ENCODE peak calls at places on chromosome 2, in four cellular contexts. One of them, this sample, is unnamed.

GRCh38 chr2:227183657-227184367 is 19.4 kb downstream of the COL4A3 start:
- DNase-seq in T-helper 17 cell: no peak
- DNase-seq in HL-60: no peak
- DNase-seq in RWPE1: no peak
- DNase-seq in this sample: no peak

GRCh38 chr2:215540646-215541045 is 104.8 kb upstream of the FN1 start:
- DNase-seq in T-helper 17 cell: no peak
- DNase-seq in HL-60: no peak
- DNase-seq in RWPE1: peak
- DNase-seq in this sample: no peak

GRCh38 chr2:118858485-118859156 is 11.2 kb upstream of the EN1 start:
- DNase-seq in T-helper 17 cell: no peak
- DNase-seq in HL-60: no peak
- DNase-seq in RWPE1: no peak
- DNase-seq in this sample: no peak

GRCh38 chr2:71277159-71277498 is 50.2 kb upstream of the PAIP2B start:
- DNase-seq in T-helper 17 cell: no peak
- DNase-seq in HL-60: no peak
- DNase-seq in RWPE1: no peak
- DNase-seq in this sample: no peak

GRCh38 chr2:218658671-218659257 is 659 bp downstream of the ZNF142 start:
- DNase-seq in T-helper 17 cell: no peak
- DNase-seq in HL-60: peak
- DNase-seq in RWPE1: peak
- DNase-seq in this sample: no peak

GRCh38 chr2:176638167-176639015 is 369.1 kb downstream of the MTX2 start:
- DNase-seq in T-helper 17 cell: peak
- DNase-seq in HL-60: peak
- DNase-seq in RWPE1: peak
- DNase-seq in this sample: peak

GRCh38 chr2:173157894-173158293 is 82.2 kb downstream of the MAP3K20 start:
- DNase-seq in T-helper 17 cell: no peak
- DNase-seq in HL-60: no peak
- DNase-seq in RWPE1: no peak
- DNase-seq in this sample: no peak

GRCh38 chr2:204425821-204426220 is 119.5 kb upstream of the PARD3B start:
- DNase-seq in T-helper 17 cell: no peak
- DNase-seq in HL-60: no peak
- DNase-seq in RWPE1: no peak
- DNase-seq in this sample: no peak

GRCh38 chr2:221750317-221750716 is 178.2 kb upstream of the EPHA4 start:
- DNase-seq in T-helper 17 cell: no peak
- DNase-seq in HL-60: no peak
- DNase-seq in RWPE1: no peak
- DNase-seq in this sample: no peak

GRCh38 chr2:173511357-173511756 is 156.7 kb downstream of the CDCA7 start:
- DNase-seq in T-helper 17 cell: no peak
- DNase-seq in HL-60: no peak
- DNase-seq in RWPE1: no peak
- DNase-seq in this sample: no peak

GRCh38 chr2:147829106-147829505 is 15.7 kb upstream of the ACVR2A start:
- DNase-seq in T-helper 17 cell: no peak
- DNase-seq in HL-60: no peak
- DNase-seq in RWPE1: peak
- DNase-seq in this sample: no peak

GRCh38 chr2:66897676-66898280 is 462.9 kb downstream of the MEIS1 start:
- DNase-seq in T-helper 17 cell: no peak
- DNase-seq in HL-60: no peak
- DNase-seq in RWPE1: no peak
- DNase-seq in this sample: no peak

GRCh38 chr2:133721155-133721554 is 152.9 kb upstream of the NCKAP5 start:
- DNase-seq in T-helper 17 cell: no peak
- DNase-seq in HL-60: no peak
- DNase-seq in RWPE1: no peak
- DNase-seq in this sample: no peak

GRCh38 chr2:100747551-100747950 is 72.4 kb upstream of the NPAS2 start:
- DNase-seq in T-helper 17 cell: no peak
- DNase-seq in HL-60: no peak
- DNase-seq in RWPE1: no peak
- DNase-seq in this sample: no peak

GRCh38 chr2:233556756-233557736 is 9.5 kb downstream of the USP40 start:
- DNase-seq in T-helper 17 cell: no peak
- DNase-seq in HL-60: peak
- DNase-seq in RWPE1: peak
- DNase-seq in this sample: no peak

GRCh38 chr2:42844901-42845685 is 52.7 kb upstream of the HAAO start:
- DNase-seq in T-helper 17 cell: no peak
- DNase-seq in HL-60: no peak
- DNase-seq in RWPE1: no peak
- DNase-seq in this sample: no peak

GRCh38 chr2:240300840-240301239 is 134.6 kb upstream of the GPC1 start:
- DNase-seq in T-helper 17 cell: no peak
- DNase-seq in HL-60: no peak
- DNase-seq in RWPE1: no peak
- DNase-seq in this sample: no peak

GRCh38 chr2:119711352-119711751 is 32.4 kb downstream of the TMEM177 start:
- DNase-seq in T-helper 17 cell: no peak
- DNase-seq in HL-60: no peak
- DNase-seq in RWPE1: no peak
- DNase-seq in this sample: no peak

GRCh38 chr2:88959480-88960204 is 268.2 kb downstream of the RPIA start:
- DNase-seq in T-helper 17 cell: no peak
- DNase-seq in HL-60: no peak
- DNase-seq in RWPE1: peak
- DNase-seq in this sample: no peak

GRCh38 chr2:171141320-171141719 is 19.4 kb downstream of the TLK1 start:
- DNase-seq in T-helper 17 cell: no peak
- DNase-seq in HL-60: no peak
- DNase-seq in RWPE1: no peak
- DNase-seq in this sample: no peak

GRCh38 chr2:73020657-73021370 is 50.7 kb downstream of the SFXN5 start:
- DNase-seq in T-helper 17 cell: no peak
- DNase-seq in HL-60: no peak
- DNase-seq in RWPE1: no peak
- DNase-seq in this sample: no peak

GRCh38 chr2:207160115-207160514 is 5.6 kb downstream of the KLF7 start:
- DNase-seq in T-helper 17 cell: no peak
- DNase-seq in HL-60: no peak
- DNase-seq in RWPE1: no peak
- DNase-seq in this sample: no peak

GRCh38 chr2:74573747-74574562 is 19.4 kb downstream of the DOK1 start:
- DNase-seq in T-helper 17 cell: no peak
- DNase-seq in HL-60: peak
- DNase-seq in RWPE1: peak
- DNase-seq in this sample: no peak

GRCh38 chr2:50116096-50116495 is 915.8 kb downstream of the NRXN1 start:
- DNase-seq in T-helper 17 cell: no peak
- DNase-seq in HL-60: no peak
- DNase-seq in RWPE1: no peak
- DNase-seq in this sample: no peak

GRCh38 chr2:23037596-23037995 is 347.4 kb upstream of the KLHL29 start:
- DNase-seq in T-helper 17 cell: no peak
- DNase-seq in HL-60: no peak
- DNase-seq in RWPE1: no peak
- DNase-seq in this sample: no peak

GRCh38 chr2:112812318-112813042 is 24.1 kb downstream of the IL1B start:
- DNase-seq in T-helper 17 cell: no peak
- DNase-seq in HL-60: no peak
- DNase-seq in RWPE1: peak
- DNase-seq in this sample: no peak

GRCh38 chr2:96866986-96867755 is 2.7 kb downstream of the SEMA4C start:
- DNase-seq in T-helper 17 cell: no peak
- DNase-seq in HL-60: no peak
- DNase-seq in RWPE1: no peak
- DNase-seq in this sample: no peak

GRCh38 chr2:46520108-46520507 is 40.7 kb downstream of the TMEM247 start:
- DNase-seq in T-helper 17 cell: no peak
- DNase-seq in HL-60: no peak
- DNase-seq in RWPE1: no peak
- DNase-seq in this sample: no peak

GRCh38 chr2:241963223-241963622 is 93.7 kb downstream of the RTP5 start:
- DNase-seq in T-helper 17 cell: no peak
- DNase-seq in HL-60: no peak
- DNase-seq in RWPE1: no peak
- DNase-seq in this sample: no peak

GRCh38 chr2:74585406-74586182 is 31.1 kb downstream of the DOK1 start:
- DNase-seq in T-helper 17 cell: no peak
- DNase-seq in HL-60: peak
- DNase-seq in RWPE1: no peak
- DNase-seq in this sample: no peak

GRCh38 chr2:23351388-23352141 is 33.4 kb upstream of the KLHL29 start:
- DNase-seq in T-helper 17 cell: no peak
- DNase-seq in HL-60: peak
- DNase-seq in RWPE1: peak
- DNase-seq in this sample: no peak

GRCh38 chr2:101114268-101114783 is 36.9 kb downstream of the TBC1D8 start:
- DNase-seq in T-helper 17 cell: no peak
- DNase-seq in HL-60: no peak
- DNase-seq in RWPE1: no peak
- DNase-seq in this sample: no peak

GRCh38 chr2:109335586-109336266 is 206.7 kb downstream of the SH3RF3 start:
- DNase-seq in T-helper 17 cell: no peak
- DNase-seq in HL-60: no peak
- DNase-seq in RWPE1: no peak
- DNase-seq in this sample: peak

GRCh38 chr2:24080721-24081120 is 3.9 kb downstream of the TP53I3 start:
- DNase-seq in T-helper 17 cell: no peak
- DNase-seq in HL-60: no peak
- DNase-seq in RWPE1: no peak
- DNase-seq in this sample: no peak

GRCh38 chr2:1603059-1603458 is 141.3 kb downstream of the PXDN start:
- DNase-seq in T-helper 17 cell: no peak
- DNase-seq in HL-60: no peak
- DNase-seq in RWPE1: no peak
- DNase-seq in this sample: no peak

GRCh38 chr2:96800061-96800761 is 15.9 kb upstream of the CNNM3 start:
- DNase-seq in T-helper 17 cell: no peak
- DNase-seq in HL-60: no peak
- DNase-seq in RWPE1: no peak
- DNase-seq in this sample: no peak

GRCh38 chr2:237594514-237594871 is 4.0 kb upstream of the RAB17 start:
- DNase-seq in T-helper 17 cell: no peak
- DNase-seq in HL-60: no peak
- DNase-seq in RWPE1: no peak
- DNase-seq in this sample: no peak

GRCh38 chr2:64514018-64514417 is 10.1 kb upstream of the AFTPH start:
- DNase-seq in T-helper 17 cell: no peak
- DNase-seq in HL-60: no peak
- DNase-seq in RWPE1: no peak
- DNase-seq in this sample: no peak

GRCh38 chr2:71605173-71605641 is 151.8 kb downstream of the DYSF start:
- DNase-seq in T-helper 17 cell: no peak
- DNase-seq in HL-60: no peak
- DNase-seq in RWPE1: no peak
- DNase-seq in this sample: peak

This sample was measured in T-helper 1 cell.